ENCODE peak calls at places on chromosomes 16 and 17, in eight cellular contexts. E, Z, F, S, M, O, G and Q are unnamed samples.

GRCh38 chr16:2598723-2599122 is 60.9 kb downstream of the PDPK1 start:
- DNase-seq in E (no peak), Z (no peak), F (no peak), S (peak; percentile 20), M (no peak), O (no peak), G (no peak), Q (no peak)

GRCh38 chr17:75872434-75873351 is 5.7 kb downstream of the TRIM47 start:
- DNase-seq in E (no peak), Z (no peak), F (peak; percentile 86), S (peak; percentile 93), M (no peak), O (no peak), G (peak; percentile 95), Q (peak; percentile 83)

GRCh38 chr17:32755045-32755805 is 121.7 kb downstream of the MYO1D start:
- DNase-seq in E (no peak), Z (peak; percentile 28), F (peak; percentile 41), S (no peak), M (peak; percentile 51), O (peak; percentile 55), G (no peak), Q (no peak)

GRCh38 chr16:57519796-57520360 is 16.5 kb downstream of the CCDC102A start:
- DNase-seq in E (peak; percentile 92), Z (peak; percentile 37), F (peak; percentile 53), S (peak; percentile 93), M (peak; percentile 86), O (peak; percentile 79), G (no peak), Q (no peak)

GRCh38 chr16:88978608-88979346 is 1.8 kb upstream of the CBFA2T3 start:
- DNase-seq in E (no peak), Z (no peak), F (no peak), S (peak; percentile 54), M (no peak), O (peak; percentile 94), G (no peak), Q (no peak)

GRCh38 chr17:28849281-28849680 is 5.5 kb upstream of the ERAL1 start:
- DNase-seq in E (no peak), Z (no peak), F (no peak), S (no peak), M (no peak), O (no peak), G (no peak), Q (no peak)

GRCh38 chr16:81823111-81823510 is 44.0 kb downstream of the PLCG2 start:
- DNase-seq in E (peak; percentile 32), Z (no peak), F (no peak), S (no peak), M (no peak), O (peak; percentile 91), G (no peak), Q (no peak)

GRCh38 chr16:19804538-19805323 is 79.9 kb downstream of the GPRC5B start:
- DNase-seq in E (no peak), Z (peak; percentile 74), F (no peak), S (peak; percentile 78), M (peak; percentile 25), O (peak; percentile 47), G (peak; percentile 81), Q (no peak)

GRCh38 chr16:6335072-6335471 is 997.6 kb upstream of the RBFOX1 start:
- DNase-seq in E (peak; percentile 56), Z (no peak), F (peak; percentile 23), S (no peak), M (peak; percentile 43), O (peak; percentile 12), G (no peak), Q (no peak)